ENCODE peak calls at places on chromosomes 3 and 15, in eight cellular contexts. V, S, H, B, K, F, G and Z are unnamed samples.

GRCh38 chr15:85419200-85419599 is 38.8 kb downstream of the AKAP13 start:
- DNase-seq in F (peak), S (no peak), K (no peak), G (no peak), B (no peak), H (no peak), V (no peak), Z (peak)

GRCh38 chr15:50135123-50135541 is 16.1 kb upstream of the ATP8B4 start:
- DNase-seq in B (no peak), S (no peak), K (no peak), V (no peak), F (peak), H (no peak), G (no peak), Z (peak)

GRCh38 chr3:8593022-8593817 is 51.4 kb downstream of the SSUH2 start:
- DNase-seq in K (no peak), S (peak), H (no peak), B (no peak), F (peak), G (no peak), V (no peak), Z (peak)

GRCh38 chr3:42701371-42702065 is 1.1 kb downstream of the HHATL start:
- DNase-seq in V (peak), F (no peak), G (peak), S (peak), K (no peak), B (no peak), H (peak), Z (peak)

GRCh38 chr3:66577804-66578203 is 77.0 kb upstream of the LRIG1 start:
- DNase-seq in F (no peak), H (no peak), B (no peak), G (no peak), S (no peak), K (no peak), V (no peak), Z (no peak)

GRCh38 chr3:133469140-133469731 is 69.4 kb downstream of the BFSP2 start:
- DNase-seq in S (no peak), F (peak), G (no peak), K (no peak), H (peak), V (peak), B (peak), Z (peak)

GRCh38 chr15:68608206-68608843 is 29.5 kb downstream of the CORO2B start:
- DNase-seq in H (peak), B (peak), V (peak), F (peak), K (no peak), G (peak), S (peak), Z (peak)

GRCh38 chr3:157125101-157125500 is 34.8 kb downstream of the CCNL1 start:
- DNase-seq in B (no peak), G (no peak), S (no peak), H (no peak), K (peak), F (no peak), V (no peak), Z (no peak)

GRCh38 chr15:67030036-67030762 is 35.2 kb upstream of the SMAD3 start:
- DNase-seq in H (peak), K (no peak), V (no peak), G (peak), F (no peak), S (no peak), B (no peak), Z (no peak)

GRCh38 chr3:42157915-42158538 is 66.9 kb downstream of the TRAK1 start:
- DNase-seq in K (no peak), H (no peak), B (no peak), V (no peak), G (no peak), F (peak), S (no peak), Z (no peak)

GRCh38 chr15:90960316-90961091 is 5.8 kb downstream of the RCCD1 start:
- DNase-seq in H (no peak), S (no peak), F (no peak), G (no peak), K (no peak), B (peak), V (no peak), Z (no peak)

DNA sequence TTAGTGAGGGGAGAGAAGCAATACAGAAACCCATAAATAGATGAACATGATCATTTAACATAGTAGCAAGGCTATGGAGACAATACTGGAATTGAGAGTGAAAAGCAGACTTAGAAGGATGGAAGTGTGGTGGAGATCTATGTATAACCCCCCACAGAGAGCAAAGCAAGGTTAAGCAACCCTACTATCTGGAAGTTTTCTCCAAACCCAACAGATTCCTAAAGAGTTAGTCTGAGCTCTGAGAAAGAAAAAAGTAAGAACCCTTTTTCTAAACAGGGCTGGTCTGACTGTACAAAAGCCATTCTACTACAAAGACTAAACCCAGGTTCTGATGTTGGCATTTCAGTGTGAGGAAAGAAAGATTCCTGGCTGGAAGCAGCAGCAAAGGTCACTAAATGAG is 153.2 kb downstream of the WNT5A start:
- DNase-seq in K (no peak), B (no peak), H (no peak), S (no peak), F (peak), G (no peak), V (no peak), Z (peak)
- TF ChIP-seq CTCF in K (no peak), B (no peak), H (no peak), S (no peak), F (no peak), G (no peak), V (no peak), Z (no peak)

DNA sequence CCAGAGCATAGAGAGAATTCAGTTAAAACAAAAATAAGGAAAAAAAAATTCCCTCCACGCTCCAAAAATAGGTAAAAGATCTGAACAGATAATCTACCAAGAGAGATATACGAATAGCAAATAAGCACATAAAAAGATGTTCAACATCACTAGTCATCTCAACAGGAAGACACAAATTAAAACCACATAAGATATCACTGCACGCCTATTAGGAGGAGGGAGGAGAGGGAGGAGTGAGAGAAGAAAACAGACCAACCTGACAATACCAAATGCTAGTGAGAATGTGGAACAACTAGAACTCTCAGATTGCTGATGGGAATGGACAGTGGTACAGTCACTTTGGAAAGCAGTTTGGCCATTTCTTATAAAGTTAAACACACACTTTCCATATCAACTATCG is 212.5 kb downstream of the FMN1 start:
- DNase-seq in K (no peak), V (no peak), B (no peak), S (no peak), H (no peak), G (no peak), F (no peak), Z (no peak)
- H3K27ac ChIP-seq in K (no peak), V (no peak), B (no peak), S (no peak), H (no peak), G (no peak), F (peak), Z (no peak)

GRCh38 chr3:131530374-131530773 is 27.6 kb upstream of the MRPL3 start:
- DNase-seq in H (no peak), F (no peak), V (no peak), S (no peak), B (no peak), G (no peak), K (no peak), Z (no peak)

GRCh38 chr3:131532645-131533044 is 29.9 kb upstream of the MRPL3 start:
- DNase-seq in S (no peak), V (no peak), H (no peak), K (no peak), G (no peak), F (no peak), B (no peak), Z (no peak)

GRCh38 chr3:131530843-131531242 is 28.1 kb upstream of the MRPL3 start:
- DNase-seq in F (no peak), B (no peak), G (no peak), V (no peak), S (no peak), H (no peak), K (no peak), Z (no peak)

DNA sequence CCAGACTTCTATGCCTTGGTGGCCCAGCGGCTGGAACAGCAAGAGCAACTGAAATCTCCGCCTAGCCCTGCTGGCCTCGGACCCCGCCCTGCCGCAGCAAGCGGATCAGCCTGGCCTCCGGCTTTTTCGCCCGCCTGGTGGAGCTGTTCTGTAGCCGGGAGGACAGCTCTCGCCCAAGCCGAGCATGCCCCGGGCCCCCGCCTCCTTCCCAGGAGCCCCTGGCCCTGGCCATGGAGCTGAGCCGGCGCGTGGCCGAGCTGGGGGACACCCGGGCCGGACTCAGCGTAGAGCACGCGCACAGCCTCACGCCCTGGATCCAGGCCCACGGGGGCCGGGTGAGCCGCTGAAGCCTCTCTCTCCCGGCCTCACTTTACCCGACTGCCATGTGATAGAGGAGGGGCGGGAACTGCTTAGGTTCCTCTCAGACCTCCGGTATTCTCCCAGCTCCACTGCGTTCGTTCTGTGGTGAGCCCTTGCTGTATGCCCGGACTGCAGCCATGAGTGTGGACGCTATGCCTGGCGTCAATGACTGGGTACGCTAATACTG is 24.1 kb upstream of the MRPL3 start:
- DNase-seq in B (peak), S (peak), F (peak), H (peak), G (peak), V (peak), K (peak), Z (peak)
- TF ChIP-seq CTCF in B (peak), S (no peak), F (peak), H (peak), G (no peak), V (peak), K (no peak), Z (peak)

DNA sequence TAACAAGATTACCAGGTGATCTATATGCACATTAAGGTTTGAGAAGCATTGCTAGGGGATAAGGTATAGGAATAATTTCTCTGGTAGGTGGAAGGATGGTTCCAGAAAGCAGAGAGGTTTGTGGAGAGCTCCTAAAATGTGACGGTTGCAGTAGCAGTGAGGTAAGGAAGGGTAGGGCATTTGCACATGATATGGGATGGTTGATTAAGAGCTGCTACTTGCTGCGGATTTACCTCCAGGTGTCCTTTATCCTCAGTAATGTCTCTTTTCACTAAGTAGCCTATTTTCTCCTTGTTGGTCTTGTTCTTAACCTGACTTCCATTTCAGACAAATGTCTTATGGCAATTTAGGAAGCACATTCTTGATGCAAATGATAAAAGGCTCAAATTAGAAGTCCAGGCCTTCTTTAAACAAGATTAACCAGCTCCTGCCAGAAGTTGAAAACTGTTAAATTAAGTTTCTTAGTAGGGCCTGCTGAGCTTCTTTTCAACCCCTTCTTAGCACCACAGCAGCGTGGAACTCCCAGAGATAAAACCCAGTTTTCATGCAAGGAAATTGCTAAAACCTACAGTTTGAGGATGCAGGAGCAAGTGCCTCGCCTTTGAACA is 231.1 kb upstream of the GADL1 start:
- DNase-seq in B (no peak), G (no peak), S (no peak), K (no peak), F (no peak), H (no peak), V (no peak), Z (no peak)
- H3K27ac ChIP-seq in B (no peak), G (no peak), S (no peak), K (no peak), F (no peak), H (no peak), V (no peak), Z (no peak)

GRCh38 chr3:73188707-73189106 is 127.2 kb downstream of the EBLN2 start:
- DNase-seq in B (no peak), F (no peak), H (no peak), S (no peak), K (no peak), G (no peak), V (no peak), Z (no peak)

DNA sequence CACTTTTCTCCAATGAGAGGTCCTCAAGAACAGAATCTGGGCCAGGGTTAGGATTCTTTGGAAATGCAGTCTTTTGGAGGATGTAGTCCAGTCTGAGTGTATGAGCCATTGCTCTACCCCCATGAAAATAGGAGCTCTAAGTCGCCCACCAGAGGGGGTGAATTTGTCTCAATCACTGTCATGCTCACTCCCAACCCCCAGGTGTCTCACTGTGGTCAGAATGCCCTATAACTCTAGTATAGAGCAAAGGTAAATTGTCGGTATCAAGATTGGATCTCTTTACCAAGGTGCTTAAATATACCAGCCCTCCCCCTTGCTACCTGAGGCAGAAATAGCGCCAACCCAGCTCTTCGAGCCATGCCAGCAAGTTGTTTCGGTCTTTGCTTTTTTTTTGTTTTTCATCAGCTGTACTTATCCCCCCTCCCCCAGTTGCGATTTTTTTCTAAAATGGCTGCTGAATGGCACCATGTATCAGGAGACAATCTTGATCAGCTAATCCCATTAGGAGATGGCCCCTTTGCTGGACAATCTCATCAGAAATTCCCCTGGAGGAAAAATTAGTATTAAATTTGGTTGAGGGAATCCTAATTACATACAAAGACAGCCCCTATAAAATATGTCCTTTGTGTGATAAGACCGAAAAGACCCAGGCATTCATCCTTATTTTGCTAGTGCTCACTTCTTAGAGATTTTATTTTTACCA is 130.7 kb downstream of the EBLN2 start:
- DNase-seq in H (no peak), F (no peak), B (no peak), V (no peak), K (no peak), G (no peak), S (no peak), Z (no peak)
- TF ChIP-seq CTCF in H (no peak), F (peak), B (no peak), V (no peak), K (peak), G (no peak), S (no peak), Z (no peak)